ENCODE peak calls at places on chromosomes 5 and 9, in five cellular contexts. One of them, this sample, is unnamed.

GRCh38 chr9:107942870-107943269 is 453.3 kb upstream of the KLF4 start:
- DNase-seq in psoas muscle: no peak
- DNase-seq in H9: no peak
- DNase-seq in tibial artery: no peak
- DNase-seq in cardiac fibroblast: no peak
- DNase-seq in this sample: no peak

GRCh38 chr5:430214-430925 is 12.6 kb upstream of the EXOC3 start:
- DNase-seq in psoas muscle: peak; percentile 50
- DNase-seq in H9: peak; percentile 20
- DNase-seq in tibial artery: no peak
- DNase-seq in cardiac fibroblast: no peak
- DNase-seq in this sample: no peak

GRCh38 chr5:75091597-75091996 is 39.2 kb upstream of the GCNT4 start:
- DNase-seq in psoas muscle: no peak
- DNase-seq in H9: no peak
- DNase-seq in tibial artery: no peak
- DNase-seq in cardiac fibroblast: no peak
- DNase-seq in this sample: no peak

GRCh38 chr5:120769291-120769872 is 305.3 kb downstream of the PRR16 start:
- DNase-seq in psoas muscle: no peak
- DNase-seq in H9: no peak
- DNase-seq in tibial artery: no peak
- DNase-seq in cardiac fibroblast: peak; percentile 23
- DNase-seq in this sample: no peak

GRCh38 chr9:131117111-131117761 is 8.2 kb upstream of the NUP214 start:
- DNase-seq in psoas muscle: no peak
- DNase-seq in H9: no peak
- DNase-seq in tibial artery: no peak
- DNase-seq in cardiac fibroblast: peak; percentile 36
- DNase-seq in this sample: no peak

GRCh38 chr5:56012281-56012963 is 17.7 kb upstream of the IL6ST start:
- DNase-seq in psoas muscle: no peak
- DNase-seq in H9: no peak
- DNase-seq in tibial artery: no peak
- DNase-seq in cardiac fibroblast: peak; percentile 77
- DNase-seq in this sample: no peak

GRCh38 chr9:114184071-114184470 is 28.7 kb downstream of the COL27A1 start:
- DNase-seq in psoas muscle: no peak
- DNase-seq in H9: no peak
- DNase-seq in tibial artery: no peak
- DNase-seq in cardiac fibroblast: peak; percentile 42
- DNase-seq in this sample: no peak

GRCh38 chr5:963310-963672 is 45.3 kb upstream of the NKD2 start:
- DNase-seq in psoas muscle: no peak
- DNase-seq in H9: no peak
- DNase-seq in tibial artery: no peak
- DNase-seq in cardiac fibroblast: no peak
- DNase-seq in this sample: no peak

GRCh38 chr9:76516350-76516749 is 57.4 kb downstream of the GCNT1 start:
- DNase-seq in psoas muscle: no peak
- DNase-seq in H9: no peak
- DNase-seq in tibial artery: no peak
- DNase-seq in cardiac fibroblast: no peak
- DNase-seq in this sample: no peak

GRCh38 chr5:60505796-60506195 is 194.2 kb downstream of the DEPDC1B start:
- DNase-seq in psoas muscle: no peak
- DNase-seq in H9: no peak
- DNase-seq in tibial artery: no peak
- DNase-seq in cardiac fibroblast: no peak
- DNase-seq in this sample: no peak

GRCh38 chr5:60504342-60504741 is 195.6 kb downstream of the DEPDC1B start:
- DNase-seq in psoas muscle: no peak
- DNase-seq in H9: no peak
- DNase-seq in tibial artery: no peak
- DNase-seq in cardiac fibroblast: no peak
- DNase-seq in this sample: no peak

GRCh38 chr5:60505373-60505772 is 194.6 kb downstream of the DEPDC1B start:
- DNase-seq in psoas muscle: no peak
- DNase-seq in H9: no peak
- DNase-seq in tibial artery: no peak
- DNase-seq in cardiac fibroblast: no peak
- DNase-seq in this sample: no peak

GRCh38 chr5:60507687-60508086 is 192.3 kb downstream of the DEPDC1B start:
- DNase-seq in psoas muscle: no peak
- DNase-seq in H9: no peak
- DNase-seq in tibial artery: no peak
- DNase-seq in cardiac fibroblast: no peak
- DNase-seq in this sample: no peak

DNA sequence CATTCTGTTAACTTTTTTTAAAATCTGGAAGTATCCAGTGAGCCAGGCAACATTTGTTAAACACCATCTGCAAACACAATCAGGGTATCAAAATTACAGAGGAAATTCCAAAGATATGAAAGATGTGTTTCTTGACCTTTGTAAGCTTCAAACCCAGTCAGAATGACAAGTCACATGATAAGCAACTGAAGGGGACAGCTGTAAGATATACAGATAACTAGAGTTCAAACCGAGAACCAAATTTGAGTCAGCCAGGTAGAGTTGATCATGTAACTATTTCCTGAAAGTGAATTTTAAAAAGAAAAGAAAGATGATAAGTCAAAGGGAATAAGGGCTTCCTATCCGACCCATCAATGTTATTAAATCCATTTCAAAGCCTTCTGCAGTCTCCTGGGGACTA is 196.2 kb downstream of the DEPDC1B start:
- DNase-seq in psoas muscle: no peak
- DNase-seq in H9: no peak
- DNase-seq in tibial artery: no peak
- DNase-seq in cardiac fibroblast: no peak
- DNase-seq in this sample: no peak
- TF ChIP-seq CTCF in psoas muscle: no peak
- TF ChIP-seq CTCF in H9: no peak
- TF ChIP-seq CTCF in tibial artery: no peak
- TF ChIP-seq CTCF in cardiac fibroblast: no peak
- TF ChIP-seq CTCF in this sample: no peak

DNA sequence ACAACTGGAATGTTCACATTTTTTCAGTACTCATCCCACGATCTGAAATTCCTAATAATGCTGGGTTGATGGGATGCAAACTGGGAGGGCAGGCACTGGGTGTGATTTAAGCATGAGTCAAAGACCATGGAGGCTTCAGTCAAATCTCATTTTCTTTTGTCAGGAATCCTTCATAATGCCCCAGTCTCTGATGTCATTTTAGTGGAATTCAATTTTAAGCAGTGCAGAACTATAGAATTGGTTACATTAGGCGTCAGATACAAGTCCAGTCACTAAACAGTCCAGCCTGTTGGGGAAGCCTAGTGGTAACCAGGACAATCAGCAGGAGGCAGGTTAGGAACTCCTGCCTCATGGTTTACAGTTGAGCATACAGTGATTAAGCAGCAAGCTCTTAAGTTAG is 41.0 kb upstream of the TMEM215 start:
- DNase-seq in psoas muscle: no peak
- DNase-seq in H9: no peak
- DNase-seq in tibial artery: no peak
- DNase-seq in cardiac fibroblast: no peak
- DNase-seq in this sample: no peak
- TF ChIP-seq CTCF in psoas muscle: no peak
- TF ChIP-seq CTCF in H9: no peak
- TF ChIP-seq CTCF in tibial artery: no peak
- TF ChIP-seq CTCF in cardiac fibroblast: no peak
- TF ChIP-seq CTCF in this sample: no peak

GRCh38 chr5:93245226-93245625 is 335.8 kb downstream of the NR2F1-AS1 start:
- DNase-seq in psoas muscle: no peak
- DNase-seq in H9: no peak
- DNase-seq in tibial artery: no peak
- DNase-seq in cardiac fibroblast: no peak
- DNase-seq in this sample: no peak
- TF ChIP-seq CTCF in psoas muscle: no peak
- TF ChIP-seq CTCF in H9: no peak
- TF ChIP-seq CTCF in tibial artery: no peak
- TF ChIP-seq CTCF in cardiac fibroblast: no peak
- TF ChIP-seq CTCF in this sample: no peak

DNA sequence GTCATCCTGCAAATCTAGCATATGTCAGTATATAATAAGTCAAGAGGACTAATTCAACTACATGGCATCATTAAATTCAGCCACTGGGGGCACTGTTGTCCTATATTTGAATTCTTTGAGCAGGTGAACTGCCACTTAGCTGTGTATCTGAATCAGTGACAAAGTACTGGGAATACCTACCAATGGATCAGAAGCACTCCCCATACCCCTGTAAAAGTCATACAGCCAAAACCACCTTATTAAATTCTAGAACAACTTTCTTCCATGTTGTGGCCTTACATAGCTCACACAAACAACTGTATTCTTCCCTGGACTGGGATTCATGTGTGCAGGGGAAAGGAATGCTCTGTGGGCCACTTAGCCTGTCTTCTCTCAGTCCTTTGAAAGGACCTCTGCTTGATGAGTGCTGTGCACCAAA is 57.4 kb upstream of the PLPP6 start:
- DNase-seq in psoas muscle: no peak
- DNase-seq in H9: peak; percentile 70
- DNase-seq in tibial artery: peak; percentile 72
- DNase-seq in cardiac fibroblast: peak; percentile 69
- DNase-seq in this sample: peak; percentile 70
- TF ChIP-seq CTCF in psoas muscle: peak; percentile 71
- TF ChIP-seq CTCF in H9: peak; percentile 84
- TF ChIP-seq CTCF in tibial artery: peak; percentile 74
- TF ChIP-seq CTCF in cardiac fibroblast: peak; percentile 52
- TF ChIP-seq CTCF in this sample: peak; percentile 93

This sample was measured in endothelial cell.